ENCODE peak calls at places on chromosomes 3 and 15, in five cellular contexts. B, O, I, Q and V are unnamed samples. For H3K36me3, the result is how much of the 10 kb centered on the place peaks cover.

GRCh38 chr15:41562784-41563198 is 3.8 kb downstream of the TYRO3 start:
- DNase-seq in B (no peak), O (peak), I (peak), Q (no peak), V (no peak)

GRCh38 chr15:65558336-65558735 is 28.1 kb downstream of the HACD3 start:
- DNase-seq in B (no peak), O (no peak), I (peak), Q (no peak), V (no peak)

GRCh38 chr3:107430214-107431047 is 53.2 kb downstream of the CCDC54 start:
- DNase-seq in B (no peak), O (peak), I (peak), Q (peak), V (peak)

GRCh38 chr3:195752066-195752465 is 31.3 kb downstream of the MUC20 start:
- DNase-seq in B (no peak), O (no peak), I (no peak), Q (no peak), V (peak)

GRCh38 chr15:43469867-43470266 is 23.1 kb downstream of the TP53BP1 start:
- DNase-seq in B (no peak), O (no peak), I (peak), Q (no peak), V (no peak)

GRCh38 chr3:55488398-55489055 is 1.4 kb upstream of the WNT5A start:
- DNase-seq in B (peak), O (peak), I (peak), Q (peak), V (peak)

GRCh38 chr15:73905224-73905827 is 20.9 kb upstream of the LOXL1 start:
- DNase-seq in B (no peak), O (no peak), I (no peak), Q (no peak), V (no peak)

GRCh38 chr15:43285609-43286037 is 18.9 kb upstream of the TGM5 start:
- DNase-seq in B (no peak), O (peak), I (peak), Q (peak), V (peak)

GRCh38 chr3:173066044-173066679 is 74.9 kb downstream of the SPATA16 start:
- DNase-seq in B (no peak), O (peak), I (peak), Q (peak), V (no peak)

GRCh38 chr3:56123487-56123886 is 344.8 kb downstream of the ERC2 start:
- DNase-seq in B (no peak), O (peak), I (no peak), Q (no peak), V (peak)

GRCh38 chr3:78066287-78066686 is 1026.4 kb downstream of the ROBO2 start:
- DNase-seq in B (no peak), O (no peak), I (no peak), Q (no peak), V (no peak)

GRCh38 chr15:39208187-39208586 is 372.7 kb upstream of the THBS1 start:
- DNase-seq in B (no peak), O (no peak), I (no peak), Q (no peak), V (no peak)

GRCh38 chr3:192122832-192123594 is 604.3 kb downstream of the FGF12 start:
- DNase-seq in B (no peak), O (no peak), I (no peak), Q (no peak), V (no peak)

GRCh38 chr3:9782777-9783176 is 9.5 kb downstream of the TADA3 start:
- DNase-seq in B (no peak), O (no peak), I (no peak), Q (no peak), V (peak)

GRCh38 chr3:34856081-34856480 is 783.2 kb upstream of the ARPP21 start:
- DNase-seq in B (no peak), O (no peak), I (no peak), Q (no peak), V (no peak)

GRCh38 chr3:133472889-133473288 is 73.0 kb downstream of the BFSP2 start:
- DNase-seq in B (no peak), O (peak), I (no peak), Q (no peak), V (no peak)

GRCh38 chr3:135636596-135636995 is 328.9 kb upstream of the PPP2R3A start:
- DNase-seq in B (no peak), O (no peak), I (no peak), Q (no peak), V (no peak)

GRCh38 chr3:63328386-63328785 is 50.3 kb downstream of the SYNPR start:
- DNase-seq in B (no peak), O (no peak), I (peak), Q (no peak), V (no peak)

GRCh38 chr3:48303021-48303420 is 30.4 kb downstream of the SPINK8 start:
- DNase-seq in B (no peak), O (no peak), I (no peak), Q (no peak), V (no peak)

GRCh38 chr3:12051586-12051985 is 47.4 kb downstream of the SYN2 start:
- DNase-seq in B (no peak), O (no peak), I (no peak), Q (no peak), V (no peak)

GRCh38 chr3:4196748-4197147 is 106.4 kb upstream of the SETMAR start:
- DNase-seq in B (no peak), O (no peak), I (no peak), Q (no peak), V (no peak)

GRCh38 chr3:29090912-29091597 is 189.8 kb upstream of the RBMS3 start:
- DNase-seq in B (no peak), O (no peak), I (no peak), Q (no peak), V (no peak)

GRCh38 chr3:120147072-120147871 is 53.0 kb upstream of the GSK3B start:
- DNase-seq in B (no peak), O (peak), I (no peak), Q (peak), V (peak)

GRCh38 chr3:183044547-183045229 is 54.6 kb downstream of the MCCC1 start:
- DNase-seq in B (no peak), O (no peak), I (no peak), Q (peak), V (no peak)

GRCh38 chr15:83446904-83447708 is at the start of gene SH3GL3:
- DNase-seq in B (peak), O (peak), I (peak), Q (peak), V (peak)

GRCh38 chr15:57591237-57591821 is 375 bp upstream of the MYZAP start:
- DNase-seq in B (no peak), O (no peak), I (no peak), Q (no peak), V (no peak)

GRCh38 chr3:4493931-4494806 is 1.0 kb downstream of the ITPR1 start:
- DNase-seq in B (peak), O (peak), I (peak), Q (no peak), V (peak)

GRCh38 chr15:80328496-80328895 is 75.7 kb upstream of the ARNT2 start:
- DNase-seq in B (no peak), O (no peak), I (no peak), Q (no peak), V (no peak)

GRCh38 chr15:57634290-57634689 is 42.6 kb downstream of the MYZAP start:
- DNase-seq in B (no peak), O (no peak), I (no peak), Q (no peak), V (no peak)

GRCh38 chr3:117104792-117105191 is 395.2 kb downstream of the TUSC7 start:
- DNase-seq in B (no peak), O (no peak), I (no peak), Q (no peak), V (no peak)

GRCh38 chr15:89196994-89197393 is 24.4 kb downstream of the RLBP1 start:
- DNase-seq in B (no peak), O (no peak), I (no peak), Q (no peak), V (no peak)

GRCh38 chr3:142888099-142888483 is 792 bp downstream of the PCOLCE2 start:
- DNase-seq in B (peak), O (no peak), I (peak), Q (no peak), V (no peak)

GRCh38 chr3:179347108-179347382 is 464 bp upstream of the MFN1 start:
- DNase-seq in B (no peak), O (no peak), I (no peak), Q (no peak), V (peak)
- H3K4me3 ChIP-seq in B (peak), O (peak), I (peak), Q (peak), V (peak)

GRCh38 chr3:39141211-39141995 is 12.0 kb downstream of the CSRNP1 start:
- DNase-seq in B (no peak), O (no peak), I (peak), Q (no peak), V (peak)
- H3K36me3 ChIP-seq in B (half or more), O (under half), I (under half), Q (under half), V (under half)

GRCh38 chr3:72082121-72082715 is 297.3 kb upstream of the PROK2 start:
- DNase-seq in B (no peak), O (no peak), I (peak), Q (peak), V (no peak)
- H3K4me3 ChIP-seq in B (no peak), O (no peak), I (no peak), Q (no peak), V (no peak)

GRCh38 chr3:161230621-161231195 is 9.6 kb downstream of the NMD3 start:
- DNase-seq in B (no peak), O (no peak), I (no peak), Q (no peak), V (no peak)
- H3K36me3 ChIP-seq in B (half or more), O (under half), I (half or more), Q (under half), V (under half)

GRCh38 chr3:178562869-178563232 is 26.6 kb downstream of the KCNMB2 start:
- DNase-seq in B (no peak), O (no peak), I (peak), Q (no peak), V (no peak)
- H3K4me3 ChIP-seq in B (peak), O (no peak), I (no peak), Q (no peak), V (no peak)

DNA sequence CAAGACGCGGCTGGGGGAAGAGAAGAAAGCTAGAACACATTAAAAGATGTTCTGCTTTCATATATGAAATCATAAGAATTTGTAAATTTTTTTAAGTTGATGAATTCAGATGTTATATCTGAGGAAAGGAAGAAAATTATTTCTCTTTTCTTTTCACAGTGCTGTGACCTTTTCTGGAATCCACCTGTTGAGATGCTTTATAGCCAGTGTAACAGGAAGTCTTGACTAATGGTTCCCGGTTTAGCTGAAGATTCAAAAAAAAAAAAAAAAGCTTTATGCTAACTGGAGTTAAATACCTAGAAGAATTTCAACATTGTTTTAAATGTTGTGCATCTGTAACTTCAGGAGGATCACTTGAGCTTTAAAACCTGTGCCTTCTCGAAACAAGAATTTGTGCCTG is 9.9 kb downstream of the GTPBP8 start:
- DNase-seq in B (no peak), O (no peak), I (no peak), Q (no peak), V (no peak)
- H3K36me3 ChIP-seq in B (half or more), O (under half), I (under half), Q (under half), V (under half)

GRCh38 chr3:188598872-188599271 is 444.9 kb downstream of the LPP start:
- DNase-seq in B (no peak), O (no peak), I (no peak), Q (no peak), V (no peak)

GRCh38 chr3:188594137-188594536 is 440.2 kb downstream of the LPP start:
- DNase-seq in B (no peak), O (peak), I (peak), Q (no peak), V (no peak)

GRCh38 chr3:188590556-188590955 is 436.6 kb downstream of the LPP start:
- DNase-seq in B (no peak), O (no peak), I (no peak), Q (no peak), V (no peak)

GRCh38 chr3:188595890-188596376 is 442.0 kb downstream of the LPP start:
- DNase-seq in B (no peak), O (no peak), I (peak), Q (no peak), V (no peak)
- H3K4me3 ChIP-seq in B (peak), O (no peak), I (no peak), Q (no peak), V (no peak)

GRCh38 chr3:185647134-185647879 is 61.2 kb downstream of the SENP2 start:
- DNase-seq in B (no peak), O (no peak), I (no peak), Q (no peak), V (peak)

GRCh38 chr3:185649414-185649813 is 63.3 kb downstream of the SENP2 start:
- DNase-seq in B (no peak), O (no peak), I (peak), Q (no peak), V (no peak)

GRCh38 chr3:185648396-185648795 is 62.3 kb downstream of the SENP2 start:
- DNase-seq in B (no peak), O (no peak), I (no peak), Q (no peak), V (no peak)

GRCh38 chr3:185646382-185647133 is 60.5 kb downstream of the SENP2 start:
- DNase-seq in B (no peak), O (peak), I (no peak), Q (no peak), V (peak)

DNA sequence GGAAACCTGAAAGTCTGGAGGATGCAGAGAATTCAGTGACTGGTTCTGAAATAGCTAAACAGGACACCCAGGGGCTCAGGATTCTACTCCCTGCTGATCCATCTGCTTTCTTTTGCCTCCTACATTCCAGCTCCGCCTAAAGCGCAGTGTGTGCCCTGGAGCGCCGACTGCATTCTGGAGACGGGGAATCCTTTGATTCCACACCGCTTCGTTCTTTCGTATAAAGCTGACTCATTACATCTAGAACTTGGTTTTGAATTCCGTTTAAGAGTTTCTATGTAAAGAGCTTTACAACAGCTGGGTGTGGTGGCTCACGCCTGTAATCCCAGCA is 61.8 kb downstream of the SENP2 start:
- DNase-seq in B (no peak), O (no peak), I (no peak), Q (no peak), V (no peak)
- H3K36me3 ChIP-seq in B (under half), O (under half), I (half or more), Q (under half), V (under half)

GRCh38 chr15:96285715-96286367 is 44.7 kb upstream of the NR2F2 start:
- DNase-seq in B (peak), O (no peak), I (no peak), Q (no peak), V (no peak)

GRCh38 chr15:96290679-96291078 is 39.8 kb upstream of the NR2F2 start:
- DNase-seq in B (no peak), O (no peak), I (no peak), Q (no peak), V (no peak)

GRCh38 chr15:96285306-96285705 is 45.2 kb upstream of the NR2F2 start:
- DNase-seq in B (no peak), O (no peak), I (peak), Q (no peak), V (no peak)
- H3K4me3 ChIP-seq in B (no peak), O (no peak), I (no peak), Q (no peak), V (no peak)